ENCODE peak calls at places on chromosomes 16 and 17, in seven cellular contexts. D is mammary epithelial cell, E is cardiac fibroblast, J is DND-41, O is foreskin fibroblast, G is GM12865, Q is colonic mucosa. S is an unnamed sample.
A peak's percentile ranks its signal among the peaks of the same experiment; 100 is the strongest.

GRCh38 chr16:81748476-81749198 is 30.5 kb upstream of the PLCG2 start:
- DNase-seq in D (no peak), E (no peak), J (peak; percentile 26), O (no peak), G (peak; percentile 58), Q (no peak), S (no peak)

GRCh38 chr16:51151435-51151950 is 423 bp upstream of the SALL1 start:
- DNase-seq in D (no peak), E (peak; percentile 89), J (no peak), O (peak; percentile 87), G (no peak), Q (peak; percentile 31), S (peak; percentile 53)

GRCh38 chr16:65875362-65876199 is 490.9 kb upstream of the CDH5 start:
- DNase-seq in D (no peak), E (peak; percentile 41), J (no peak), O (no peak), G (peak; percentile 23), Q (no peak), S (no peak)

GRCh38 chr16:81604960-81605383 is 160.4 kb downstream of the CMIP start:
- DNase-seq in D (peak; percentile 85), E (peak; percentile 51), J (no peak), O (peak; percentile 73), G (no peak), Q (no peak), S (no peak)

GRCh38 chr17:81865733-81866439 is 5.3 kb downstream of the ARHGDIA start:
- DNase-seq in D (peak; percentile 46), E (peak; percentile 52), J (peak; percentile 26), O (peak; percentile 37), G (no peak), Q (peak; percentile 97), S (no peak)

GRCh38 chr17:32356378-32356743 is 6.4 kb downstream of the ZNF207 start:
- DNase-seq in D (no peak), E (no peak), J (no peak), O (no peak), G (no peak), Q (no peak), S (no peak)

GRCh38 chr17:32486701-32487459 is at the start of gene CDK5R1:
- DNase-seq in D (peak; percentile 66), E (peak; percentile 72), J (peak; percentile 82), O (peak; percentile 86), G (peak; percentile 83), Q (peak; percentile 62), S (peak; percentile 71)

GRCh38 chr17:62937636-62938035 is 28.4 kb upstream of the TANC2 start:
- DNase-seq in D (no peak), E (no peak), J (no peak), O (no peak), G (no peak), Q (no peak), S (no peak)

GRCh38 chr16:55046146-55046460 is 115.4 kb downstream of the IRX5 start:
- DNase-seq in D (no peak), E (no peak), J (no peak), O (no peak), G (no peak), Q (no peak), S (no peak)

GRCh38 chr16:89697161-89697615 is 4.3 kb downstream of the SPATA2L start:
- DNase-seq in D (no peak), E (no peak), J (no peak), O (peak; percentile 21), G (no peak), Q (no peak), S (no peak)

GRCh38 chr17:17988427-17988945 is 15.8 kb downstream of the DRC3 start:
- DNase-seq in D (no peak), E (no peak), J (no peak), O (no peak), G (no peak), Q (no peak), S (no peak)

GRCh38 chr17:41518789-41519449 is at the start of gene KRT15:
- DNase-seq in D (peak; percentile 94), E (peak; percentile 24), J (no peak), O (peak; percentile 58), G (no peak), Q (no peak), S (no peak)

GRCh38 chr17:37088459-37088858 is 139.7 kb downstream of the AATF start:
- DNase-seq in D (peak; percentile 79), E (no peak), J (no peak), O (no peak), G (no peak), Q (no peak), S (no peak)

GRCh38 chr16:8926827-8927226 is 36.9 kb downstream of the USP7 start:
- DNase-seq in D (no peak), E (no peak), J (no peak), O (no peak), G (no peak), Q (no peak), S (no peak)

GRCh38 chr16:2043296-2043979 is 4.2 kb downstream of the NTHL1 start:
- DNase-seq in D (peak; percentile 50), E (no peak), J (no peak), O (no peak), G (no peak), Q (peak; percentile 86), S (no peak)

GRCh38 chr17:78769200-78769773 is 12.8 kb downstream of the CYTH1 start:
- DNase-seq in D (no peak), E (no peak), J (no peak), O (no peak), G (peak; percentile 41), Q (no peak), S (no peak)

GRCh38 chr17:56319531-56319930 is 166.3 kb downstream of the ANKFN1 start:
- DNase-seq in D (peak; percentile 58), E (peak; percentile 25), J (peak; percentile 27), O (peak; percentile 68), G (peak; percentile 54), Q (no peak), S (no peak)

GRCh38 chr16:80210787-80211186 is 330.0 kb upstream of the DYNLRB2 start:
- DNase-seq in D (no peak), E (no peak), J (no peak), O (no peak), G (no peak), Q (no peak), S (no peak)

GRCh38 chr16:69116911-69117310 is 11.5 kb downstream of the HAS3 start:
- DNase-seq in D (no peak), E (no peak), J (peak; percentile 18), O (no peak), G (no peak), Q (no peak), S (no peak)

GRCh38 chr17:64123114-64123513 is 6.8 kb downstream of the ERN1 start:
- DNase-seq in D (no peak), E (no peak), J (no peak), O (no peak), G (peak; percentile 21), Q (no peak), S (no peak)

GRCh38 chr17:64533784-64534183 is 27.0 kb downstream of the CEP95 start:
- DNase-seq in D (no peak), E (no peak), J (no peak), O (no peak), G (no peak), Q (no peak), S (no peak)

GRCh38 chr17:81169870-81170309 is 3.9 kb upstream of the AATK start:
- DNase-seq in D (no peak), E (no peak), J (no peak), O (no peak), G (no peak), Q (no peak), S (no peak)

GRCh38 chr16:54774768-54775167 is 155.9 kb upstream of the IRX5 start:
- DNase-seq in D (no peak), E (no peak), J (no peak), O (no peak), G (no peak), Q (no peak), S (no peak)

GRCh38 chr17:79399610-79400144 is 211.2 kb downstream of the RBFOX3 start:
- DNase-seq in D (no peak), E (no peak), J (no peak), O (no peak), G (no peak), Q (no peak), S (no peak)

GRCh38 chr16:48810803-48811453 is 200.9 kb upstream of the N4BP1 start:
- DNase-seq in D (no peak), E (no peak), J (no peak), O (no peak), G (no peak), Q (no peak), S (no peak)
- H3K4me3 ChIP-seq in D (no peak overlapping the region), E (no peak overlapping the region), J (no peak overlapping the region), O (no peak overlapping the region), G (no peak overlapping the region), Q (no peak overlapping the region), S (no peak overlapping the region)

GRCh38 chr17:29565643-29566472 is 979 bp downstream of the ABHD15 start:
- DNase-seq in D (no peak), E (no peak), J (peak; percentile 48), O (no peak), G (peak; percentile 83), Q (peak; percentile 61), S (peak; percentile 6)

GRCh38 chr17:29569245-29569950 is 897 bp downstream of the TP53I13 start:
- DNase-seq in D (peak; percentile 50), E (no peak), J (no peak), O (peak; percentile 71), G (no peak), Q (peak; percentile 24), S (no peak)

GRCh38 chr17:29568331-29569244 is at the start of gene TP53I13:
- DNase-seq in D (peak; percentile 74), E (peak; percentile 86), J (peak; percentile 95), O (peak; percentile 92), G (peak; percentile 93), Q (peak; percentile 95), S (peak; percentile 87)

GRCh38 chr17:29566473-29567361 is at the start of gene ABHD15:
- DNase-seq in D (peak; percentile 58), E (peak; percentile 79), J (peak; percentile 64), O (peak; percentile 93), G (peak; percentile 72), Q (peak; percentile 83), S (peak; percentile 47)

GRCh38 chr17:29567362-29568330 is 809 bp upstream of the ABHD15 start:
- DNase-seq in D (peak; percentile 59), E (peak; percentile 38), J (peak; percentile 78), O (peak; percentile 82), G (peak; percentile 89), Q (peak; percentile 80), S (peak; percentile 71)
- TF ChIP-seq CTCF in D (peak; percentile 45), E (peak; percentile 37), J (peak; percentile 57), O (peak; percentile 27), G (peak; percentile 59), Q (no peak), S (peak; percentile 20)

DNA sequence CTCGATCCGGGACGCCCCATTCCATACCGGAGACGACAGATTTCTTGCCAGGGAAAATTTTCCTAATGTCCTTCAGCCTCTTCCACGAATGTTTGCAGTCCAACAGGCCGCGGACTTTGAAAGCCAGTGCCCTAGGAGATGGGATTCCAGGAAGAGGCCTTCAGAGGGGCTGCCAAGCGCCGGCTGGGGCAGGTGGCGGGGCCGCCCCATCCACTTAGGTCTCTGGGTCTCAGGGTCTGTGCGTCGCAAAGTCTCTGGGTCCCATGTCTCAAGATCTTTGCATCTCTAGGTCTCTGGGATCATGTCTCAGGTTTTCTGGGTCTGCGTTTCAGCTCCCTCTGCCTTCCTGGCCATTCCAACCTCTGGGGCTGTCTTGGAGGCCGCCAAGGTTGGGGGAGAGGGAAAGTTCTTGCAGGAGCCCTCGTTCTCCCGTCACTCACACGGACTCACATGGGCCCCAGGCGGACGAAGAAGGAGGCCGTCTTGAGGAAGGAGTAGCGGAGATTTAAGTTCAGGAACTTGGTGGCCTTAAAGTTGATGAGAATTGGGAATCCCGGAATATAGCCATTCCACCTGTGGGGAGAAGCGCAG is 7.2 kb downstream of the ALOX12B start:
- DNase-seq in D (no peak), E (no peak), J (no peak), O (no peak), G (no peak), Q (no peak), S (no peak)
- H3K4me3 ChIP-seq in D (no peak overlapping the region), E (no peak overlapping the region), J (no peak overlapping the region), O (peak overlapping the region; percentile 15), G (no peak overlapping the region), Q (peak overlapping the region; percentile 37), S (peak overlapping the region; percentile 53)

GRCh38 chr17:35390663-35391062 is 17.2 kb upstream of the SLFN11 start:
- DNase-seq in D (no peak), E (peak; percentile 45), J (no peak), O (no peak), G (no peak), Q (no peak), S (no peak)
- TF ChIP-seq CTCF in D (no peak), E (no peak), J (no peak), O (no peak), G (no peak), Q (no peak), S (no peak)